ENCODE peak calls at places on chromosomes 6 and 20, in five cellular contexts. W, K, J, D and H are unnamed samples.

GRCh38 chr6:2579241-2579761 is 171.4 kb downstream of the MYLK4 start:
- DNase-seq in W (no peak), K (no peak), J (peak), D (peak), H (no peak)

GRCh38 chr20:32823737-32824588 is 4.2 kb downstream of the MAPRE1 start:
- DNase-seq in W (no peak), K (no peak), J (no peak), D (no peak), H (no peak)

GRCh38 chr6:27025351-27025750 is 222.2 kb upstream of the PRSS16 start:
- DNase-seq in W (no peak), K (no peak), J (no peak), D (no peak), H (no peak)

GRCh38 chr6:151313060-151313459 is 73.3 kb downstream of the AKAP12 start:
- DNase-seq in W (no peak), K (no peak), J (peak), D (no peak), H (no peak)

GRCh38 chr6:83883240-83883639 is 23.8 kb downstream of the CYB5R4 start:
- DNase-seq in W (no peak), K (no peak), J (no peak), D (no peak), H (no peak)

GRCh38 chr20:33944914-33945313 is 48.8 kb upstream of the RALY start:
- DNase-seq in W (no peak), K (no peak), J (peak), D (no peak), H (no peak)

GRCh38 chr6:11912420-11912819 is 99.7 kb upstream of the HIVEP1 start:
- DNase-seq in W (no peak), K (no peak), J (no peak), D (no peak), H (no peak)

GRCh38 chr6:131134220-131134831 is 941 bp upstream of the AKAP7 start:
- DNase-seq in W (no peak), K (no peak), J (no peak), D (no peak), H (no peak)

GRCh38 chr20:8190043-8190880 is 58.2 kb downstream of the PLCB1 start:
- DNase-seq in W (no peak), K (no peak), J (no peak), D (no peak), H (no peak)

GRCh38 chr6:30821862-30822784 is 62.2 kb upstream of the DDR1 start:
- DNase-seq in W (no peak), K (peak), J (no peak), D (no peak), H (no peak)

GRCh38 chr20:33262658-33263065 is 20.4 kb upstream of the BPIFB1 start:
- DNase-seq in W (no peak), K (no peak), J (peak), D (no peak), H (no peak)

GRCh38 chr6:81690073-81690472 is 62.4 kb downstream of the TENT5A start:
- DNase-seq in W (no peak), K (no peak), J (no peak), D (no peak), H (no peak)

GRCh38 chr6:12051861-12052368 is 39.8 kb downstream of the HIVEP1 start:
- DNase-seq in W (peak), K (peak), J (no peak), D (no peak), H (no peak)

GRCh38 chr6:53860511-53860910 is 65.7 kb downstream of the LRRC1 start:
- DNase-seq in W (no peak), K (no peak), J (no peak), D (no peak), H (no peak)

GRCh38 chr6:70134542-70134941 is 168.3 kb downstream of the COL9A1 start:
- DNase-seq in W (no peak), K (no peak), J (no peak), D (no peak), H (no peak)

GRCh38 chr6:16544006-16544405 is 217.3 kb downstream of the ATXN1 start:
- DNase-seq in W (no peak), K (no peak), J (peak), D (peak), H (no peak)

GRCh38 chr20:60694763-60695162 is 557.3 kb upstream of the CDH4 start:
- DNase-seq in W (no peak), K (no peak), J (no peak), D (no peak), H (no peak)

GRCh38 chr20:33287884-33288283 is 4.9 kb downstream of the BPIFB1 start:
- DNase-seq in W (no peak), K (no peak), J (no peak), D (no peak), H (no peak)

GRCh38 chr6:133241901-133242760 is 974 bp downstream of the EYA4 start:
- DNase-seq in W (no peak), K (peak), J (peak), D (peak), H (no peak)

GRCh38 chr6:158797331-158798202 is 21.6 kb downstream of the EZR start:
- DNase-seq in W (no peak), K (no peak), J (no peak), D (no peak), H (no peak)

GRCh38 chr6:122647765-122648164 is 37.6 kb downstream of the PKIB start:
- DNase-seq in W (no peak), K (no peak), J (no peak), D (no peak), H (no peak)

GRCh38 chr20:4811661-4812181 is 90.0 kb downstream of the PRND start:
- DNase-seq in W (peak), K (no peak), J (no peak), D (peak), H (no peak)

GRCh38 chr20:64001607-64002011 is 20.7 kb downstream of the PRPF6 start:
- DNase-seq in W (no peak), K (no peak), J (no peak), D (no peak), H (no peak)

GRCh38 chr6:149901444-149902140 is 3.7 kb upstream of the RAET1E start:
- DNase-seq in W (no peak), K (no peak), J (no peak), D (no peak), H (no peak)

GRCh38 chr20:33251496-33251895 is 15.7 kb downstream of the BPIFA1 start:
- DNase-seq in W (no peak), K (no peak), J (no peak), D (no peak), H (no peak)

GRCh38 chr6:140101367-140101766 is 726.9 kb upstream of the CITED2 start:
- DNase-seq in W (no peak), K (no peak), J (no peak), D (no peak), H (no peak)